ENCODE peak calls at places on chromosomes 5 and 9, in eight cellular contexts. T is kidney epithelial cell; J is foreskin fibroblast; R is HFF-Myc; G is heart left ventricle; E is GM20000; D is glutamatergic neuron; L is CD4-positive, alpha-beta T cell. Z is an unnamed sample.

GRCh38 chr5:134594797-134595457 is 37.7 kb downstream of the SAR1B start:
- DNase-seq in T (no peak), J (no peak), R (no peak), G (no peak), E (no peak), D (no peak), L (no peak), Z (no peak)

GRCh38 chr5:37248387-37248969 is 698 bp downstream of the CPLANE1 start:
- DNase-seq in T (no peak), J (peak), R (no peak), G (no peak), E (no peak), D (peak), L (no peak), Z (no peak)

GRCh38 chr5:35091734-35092133 is 44.0 kb upstream of the AGXT2 start:
- DNase-seq in T (no peak), J (no peak), R (no peak), G (no peak), E (no peak), D (no peak), L (no peak), Z (no peak)

GRCh38 chr5:1888541-1889251 is 6.0 kb upstream of the IRX4 start:
- DNase-seq in T (no peak), J (no peak), R (no peak), G (no peak), E (no peak), D (no peak), L (no peak), Z (no peak)

GRCh38 chr9:34417734-34418133 is 40.6 kb downstream of the FAM219A start:
- DNase-seq in T (no peak), J (no peak), R (no peak), G (no peak), E (no peak), D (no peak), L (no peak), Z (no peak)

GRCh38 chr9:684950-685340 is 156.6 kb upstream of the DMRT1 start:
- DNase-seq in T (no peak), J (peak), R (peak), G (no peak), E (no peak), D (no peak), L (no peak), Z (no peak)

GRCh38 chr5:66814146-66814991 is 218.2 kb downstream of the MAST4 start:
- DNase-seq in T (no peak), J (peak), R (no peak), G (no peak), E (peak), D (no peak), L (peak), Z (peak)

GRCh38 chr9:100430286-100430940 is 3.5 kb downstream of the MSANTD3 start:
- DNase-seq in T (no peak), J (peak), R (no peak), G (no peak), E (no peak), D (no peak), L (no peak), Z (no peak)

GRCh38 chr9:88530051-88530450 is 4.9 kb upstream of the NXNL2 start:
- DNase-seq in T (peak), J (peak), R (peak), G (no peak), E (no peak), D (no peak), L (no peak), Z (no peak)

GRCh38 chr5:37983463-37983862 is 143.6 kb upstream of the GDNF start:
- DNase-seq in T (no peak), J (no peak), R (no peak), G (no peak), E (no peak), D (no peak), L (no peak), Z (no peak)

GRCh38 chr9:13942695-13943094 is 371.2 kb downstream of the NFIB start:
- DNase-seq in T (peak), J (peak), R (peak), G (no peak), E (no peak), D (no peak), L (no peak), Z (no peak)

GRCh38 chr5:35369965-35370790 is 139.9 kb upstream of the PRLR start:
- DNase-seq in T (no peak), J (no peak), R (no peak), G (no peak), E (no peak), D (no peak), L (no peak), Z (no peak)

GRCh38 chr9:127505396-127506116 is 54.2 kb downstream of the LRSAM1 start:
- DNase-seq in T (no peak), J (peak), R (no peak), G (peak), E (peak), D (peak), L (no peak), Z (peak)

GRCh38 chr9:90001756-90002155 is 396.9 kb downstream of the GADD45G start:
- DNase-seq in T (no peak), J (no peak), R (no peak), G (no peak), E (no peak), D (no peak), L (no peak), Z (no peak)

GRCh38 chr9:127520941-127521918 is 69.9 kb downstream of the LRSAM1 start:
- DNase-seq in T (no peak), J (peak), R (peak), G (no peak), E (no peak), D (no peak), L (no peak), Z (no peak)

GRCh38 chr9:113184089-113184488 is 33.3 kb downstream of the SLC31A2 start:
- DNase-seq in T (no peak), J (no peak), R (no peak), G (no peak), E (no peak), D (no peak), L (no peak), Z (no peak)

GRCh38 chr9:91534374-91534773 is 110.7 kb upstream of the NFIL3 start:
- DNase-seq in T (peak), J (no peak), R (no peak), G (no peak), E (no peak), D (no peak), L (no peak), Z (no peak)

GRCh38 chr9:91162784-91163440 is 198.8 kb downstream of the AUH start:
- DNase-seq in T (no peak), J (no peak), R (no peak), G (peak), E (peak), D (no peak), L (no peak), Z (no peak)

GRCh38 chr5:150160448-150161069 is 4.9 kb upstream of the PDGFRB start:
- DNase-seq in T (no peak), J (peak), R (no peak), G (no peak), E (no peak), D (no peak), L (no peak), Z (no peak)

GRCh38 chr9:94937214-94937903 is 210.9 kb downstream of the AOPEP start:
- DNase-seq in T (peak), J (peak), R (peak), G (no peak), E (no peak), D (no peak), L (no peak), Z (no peak)

GRCh38 chr9:125749951-125750655 is 2.9 kb downstream of the PBX3 start:
- DNase-seq in T (no peak), J (no peak), R (no peak), G (no peak), E (no peak), D (no peak), L (no peak), Z (no peak)

GRCh38 chr5:146919304-146919703 is 40.7 kb upstream of the PPP2R2B start:
- DNase-seq in T (peak), J (no peak), R (no peak), G (no peak), E (no peak), D (no peak), L (no peak), Z (peak)

GRCh38 chr9:137828527-137829259 is 48.9 kb upstream of the CACNA1B start:
- DNase-seq in T (no peak), J (peak), R (no peak), G (no peak), E (no peak), D (no peak), L (no peak), Z (peak)

GRCh38 chr5:139666551-139666950 is 18.4 kb downstream of the CXXC5 start:
- DNase-seq in T (no peak), J (no peak), R (no peak), G (no peak), E (no peak), D (no peak), L (no peak), Z (no peak)

GRCh38 chr5:136686192-136686872 is 321.0 kb upstream of the TRPC7 start:
- DNase-seq in T (peak), J (peak), R (peak), G (no peak), E (no peak), D (no peak), L (no peak), Z (no peak)

GRCh38 chr9:97737429-97737828 is 40.3 kb upstream of the XPA start:
- DNase-seq in T (no peak), J (no peak), R (no peak), G (no peak), E (no peak), D (no peak), L (no peak), Z (no peak)

GRCh38 chr9:127351182-127352166 is 45.5 kb upstream of the SLC2A8 start:
- DNase-seq in T (no peak), J (no peak), R (no peak), G (no peak), E (no peak), D (no peak), L (no peak), Z (no peak)

GRCh38 chr5:65927497-65928340 is 1.3 kb downstream of the ERBIN start:
- DNase-seq in T (no peak), J (peak), R (peak), G (no peak), E (peak), D (no peak), L (no peak), Z (no peak)

GRCh38 chr5:143554194-143554717 is 150.8 kb upstream of the NR3C1 start:
- DNase-seq in T (no peak), J (peak), R (peak), G (no peak), E (no peak), D (no peak), L (no peak), Z (no peak)

GRCh38 chr5:76867827-76868693 is 18.2 kb downstream of the S100Z start:
- DNase-seq in T (peak), J (peak), R (peak), G (peak), E (peak), D (peak), L (peak), Z (peak)

GRCh38 chr9:93684161-93684765 is 107.9 kb downstream of the PHF2 start:
- DNase-seq in T (no peak), J (no peak), R (no peak), G (no peak), E (no peak), D (no peak), L (no peak), Z (no peak)

GRCh38 chr9:35733109-35733541 is 659 bp downstream of the CREB3 start:
- DNase-seq in T (no peak), J (peak), R (no peak), G (no peak), E (peak), D (no peak), L (no peak), Z (no peak)

GRCh38 chr5:82365026-82365425 is 86.9 kb upstream of the RPS23 start:
- DNase-seq in T (no peak), J (no peak), R (no peak), G (no peak), E (no peak), D (no peak), L (no peak), Z (no peak)
- TF ChIP-seq CTCF in T (no peak), J (no peak), R (no peak), G (no peak), E (no peak), D (no peak), L (no peak), Z (no peak)

GRCh38 chr5:57368010-57368409 is 114.6 kb downstream of the ACTBL2 start:
- DNase-seq in T (no peak), J (peak), R (peak), G (no peak), E (no peak), D (no peak), L (no peak), Z (no peak)
- TF ChIP-seq CTCF in T (no peak), J (no peak), R (no peak), G (no peak), E (no peak), D (no peak), L (no peak), Z (no peak)

GRCh38 chr5:40288791-40289475 is 390.8 kb upstream of the PTGER4 start:
- DNase-seq in T (no peak), J (no peak), R (no peak), G (no peak), E (no peak), D (no peak), L (no peak), Z (no peak)
- TF ChIP-seq CTCF in T (no peak), J (no peak), R (peak), G (no peak), E (no peak), D (no peak), L (no peak), Z (no peak)

GRCh38 chr5:127086583-127086982 is 13.3 kb upstream of the C5orf63 start:
- DNase-seq in T (no peak), J (no peak), R (no peak), G (no peak), E (no peak), D (no peak), L (no peak), Z (no peak)

GRCh38 chr5:127088226-127088625 is 14.9 kb upstream of the C5orf63 start:
- DNase-seq in T (peak), J (peak), R (no peak), G (no peak), E (no peak), D (no peak), L (no peak), Z (no peak)

GRCh38 chr5:127089206-127089605 is 15.9 kb upstream of the C5orf63 start:
- DNase-seq in T (no peak), J (peak), R (no peak), G (no peak), E (no peak), D (no peak), L (no peak), Z (no peak)

GRCh38 chr5:127085371-127085770 is 12.1 kb upstream of the C5orf63 start:
- DNase-seq in T (no peak), J (no peak), R (no peak), G (no peak), E (no peak), D (no peak), L (no peak), Z (no peak)

GRCh38 chr5:127084656-127085055 is 11.4 kb upstream of the C5orf63 start:
- DNase-seq in T (no peak), J (no peak), R (no peak), G (no peak), E (no peak), D (no peak), L (no peak), Z (no peak)
- TF ChIP-seq CTCF in T (no peak), J (no peak), R (no peak), G (no peak), E (no peak), D (no peak), L (no peak), Z (no peak)

GRCh38 chr9:136564379-136564988 is 18.6 kb upstream of the NOTCH1 start:
- DNase-seq in T (no peak), J (peak), R (no peak), G (peak), E (peak), D (no peak), L (no peak), Z (no peak)
- TF ChIP-seq CTCF in T (no peak), J (peak), R (no peak), G (peak), E (no peak), D (no peak), L (no peak), Z (peak)

GRCh38 chr5:168340487-168340886 is 49.0 kb downstream of the WWC1 start:
- DNase-seq in T (no peak), J (no peak), R (no peak), G (no peak), E (no peak), D (no peak), L (no peak), Z (no peak)
- TF ChIP-seq CTCF in T (no peak), J (no peak), R (no peak), G (no peak), E (no peak), D (no peak), L (no peak), Z (no peak)

GRCh38 chr9:83062653-83063527 is at the start of gene RASEF:
- DNase-seq in T (no peak), J (peak), R (no peak), G (no peak), E (no peak), D (peak), L (no peak), Z (peak)
- TF ChIP-seq CTCF in T (peak), J (no peak), R (no peak), G (peak), E (no peak), D (no peak), L (no peak), Z (peak)

Z was measured in neural crest cell.